ENCODE peak calls at places on chromosomes 12 and 14, in ten cellular contexts. I, Q, S, Z, O, Y, U, J, N and K are unnamed samples.

GRCh38 chr12:29346764-29347421 is 34.1 kb downstream of the ERGIC2 start:
- DNase-seq in I (no peak), Q (no peak), S (no peak), Z (no peak), O (no peak), Y (peak), U (no peak), J (no peak), N (no peak), K (no peak)

GRCh38 chr12:83018063-83018462 is 331.4 kb downstream of the TMTC2 start:
- DNase-seq in I (no peak), Q (no peak), S (peak), Z (no peak), O (no peak), Y (no peak), U (no peak), J (no peak), N (no peak), K (peak)

GRCh38 chr12:54049164-54049563 is 4.5 kb upstream of the HOXC4 start:
- DNase-seq in I (no peak), Q (no peak), S (no peak), Z (no peak), O (no peak), Y (no peak), U (no peak), J (no peak), N (no peak), K (no peak)

GRCh38 chr12:120267736-120268135 is 2.2 kb upstream of the PXN start:
- DNase-seq in I (peak), Q (no peak), S (no peak), Z (no peak), O (no peak), Y (no peak), U (no peak), J (no peak), N (no peak), K (no peak)

GRCh38 chr14:101444116-101444515 is 117.2 kb upstream of the DIO3 start:
- DNase-seq in I (no peak), Q (no peak), S (no peak), Z (no peak), O (peak), Y (peak), U (no peak), J (no peak), N (peak), K (no peak)

GRCh38 chr14:30264161-30264560 is 294.8 kb upstream of the G2E3 start:
- DNase-seq in I (no peak), Q (no peak), S (no peak), Z (no peak), O (no peak), Y (no peak), U (no peak), J (no peak), N (no peak), K (no peak)

GRCh38 chr12:8969861-8970411 is 19.4 kb upstream of the KLRG1 start:
- DNase-seq in I (no peak), Q (no peak), S (no peak), Z (no peak), O (no peak), Y (no peak), U (no peak), J (no peak), N (no peak), K (no peak)

GRCh38 chr12:46661161-46661845 is 164.5 kb downstream of the SLC38A4 start:
- DNase-seq in I (peak), Q (peak), S (peak), Z (peak), O (peak), Y (peak), U (no peak), J (peak), N (peak), K (peak)

GRCh38 chr14:91998667-91999570 is 40.9 kb downstream of the TRIP11 start:
- DNase-seq in I (peak), Q (no peak), S (no peak), Z (no peak), O (no peak), Y (no peak), U (no peak), J (no peak), N (no peak), K (no peak)

GRCh38 chr14:77023001-77023996 is 5.2 kb downstream of the IRF2BPL start:
- DNase-seq in I (peak), Q (no peak), S (peak), Z (no peak), O (peak), Y (no peak), U (no peak), J (no peak), N (peak), K (peak)

GRCh38 chr14:35050652-35051051 is 4.6 kb downstream of the FAM177A1 start:
- DNase-seq in I (peak), Q (no peak), S (no peak), Z (no peak), O (peak), Y (no peak), U (no peak), J (no peak), N (peak), K (no peak)